ENCODE peak calls at places on chromosomes 5 and 9, in four cellular contexts. One of them, this sample, is unnamed.

GRCh38 chr5:151181818-151182217 is 24.2 kb upstream of the ANXA6 start:
- DNase-seq in HepG2: no peak
- DNase-seq in H1: no peak
- DNase-seq in WTC11: no peak
- DNase-seq in this sample: no peak

GRCh38 chr5:6322163-6322713 is 56.1 kb downstream of the MED10 start:
- DNase-seq in WTC11: no peak
- DNase-seq in HepG2: no peak
- DNase-seq in H1: no peak
- DNase-seq in this sample: no peak

GRCh38 chr5:132486318-132487094 is 4.1 kb downstream of the IRF1 start:
- DNase-seq in HepG2: no peak
- DNase-seq in WTC11: no peak
- DNase-seq in H1: no peak
- DNase-seq in this sample: no peak

GRCh38 chr9:74172874-74173273 is 324.3 kb upstream of the RORB start:
- DNase-seq in HepG2: no peak
- DNase-seq in H1: no peak
- DNase-seq in WTC11: no peak
- DNase-seq in this sample: no peak

GRCh38 chr9:8284835-8285234 is 485.3 kb upstream of the DMAC1 start:
- DNase-seq in H1: no peak
- DNase-seq in HepG2: no peak
- DNase-seq in WTC11: no peak
- DNase-seq in this sample: no peak

GRCh38 chr5:13745508-13745907 is 199.0 kb downstream of the DNAH5 start:
- DNase-seq in H1: no peak
- DNase-seq in WTC11: no peak
- DNase-seq in HepG2: peak
- DNase-seq in this sample: no peak

GRCh38 chr9:784202-784601 is 57.3 kb upstream of the DMRT1 start:
- DNase-seq in WTC11: no peak
- DNase-seq in H1: no peak
- DNase-seq in HepG2: no peak
- DNase-seq in this sample: no peak

GRCh38 chr5:154179846-154180710 is 10.5 kb upstream of the GALNT10 start:
- DNase-seq in HepG2: peak
- DNase-seq in H1: no peak
- DNase-seq in WTC11: peak
- DNase-seq in this sample: peak

GRCh38 chr9:89806371-89807100 is 201.7 kb downstream of the GADD45G start:
- DNase-seq in H1: no peak
- DNase-seq in WTC11: no peak
- DNase-seq in HepG2: no peak
- DNase-seq in this sample: no peak

GRCh38 chr5:2879701-2880100 is 128.2 kb upstream of the IRX2 start:
- DNase-seq in WTC11: no peak
- DNase-seq in H1: no peak
- DNase-seq in HepG2: no peak
- DNase-seq in this sample: no peak

GRCh38 chr5:148807845-148808244 is 18.6 kb upstream of the ADRB2 start:
- DNase-seq in H1: no peak
- DNase-seq in HepG2: no peak
- DNase-seq in WTC11: no peak
- DNase-seq in this sample: peak

GRCh38 chr5:17235736-17236330 is 18.4 kb downstream of the BASP1 start:
- DNase-seq in HepG2: no peak
- DNase-seq in H1: no peak
- DNase-seq in WTC11: no peak
- DNase-seq in this sample: no peak

GRCh38 chr5:105504-106080 is 13.6 kb downstream of the PLEKHG4B start:
- DNase-seq in WTC11: no peak
- DNase-seq in HepG2: no peak
- DNase-seq in H1: no peak
- DNase-seq in this sample: no peak

GRCh38 chr5:163504091-163504931 is 1.1 kb upstream of the MAT2B start:
- DNase-seq in HepG2: peak
- DNase-seq in H1: no peak
- DNase-seq in WTC11: no peak
- DNase-seq in this sample: peak

GRCh38 chr5:91556-92263 is at the start of gene PLEKHG4B:
- DNase-seq in WTC11: peak
- DNase-seq in HepG2: no peak
- DNase-seq in H1: peak
- DNase-seq in this sample: no peak

GRCh38 chr5:181261320-181262085 is 560 bp upstream of the TRIM52 start:
- DNase-seq in H1: peak
- DNase-seq in WTC11: peak
- DNase-seq in HepG2: peak
- DNase-seq in this sample: peak

GRCh38 chr9:36288057-36288456 is 29.8 kb upstream of the GNE start:
- DNase-seq in WTC11: no peak
- DNase-seq in H1: no peak
- DNase-seq in HepG2: no peak
- DNase-seq in this sample: no peak

GRCh38 chr9:100879884-100880283 is 148.6 kb upstream of the PLPPR1 start:
- DNase-seq in HepG2: no peak
- DNase-seq in WTC11: no peak
- DNase-seq in H1: no peak
- DNase-seq in this sample: no peak

GRCh38 chr9:129141066-129142041 is 30.1 kb downstream of the PTPA start:
- DNase-seq in WTC11: no peak
- DNase-seq in H1: no peak
- DNase-seq in HepG2: no peak
- DNase-seq in this sample: peak

GRCh38 chr5:107542831-107543231 is 127.9 kb downstream of the EFNA5 start:
- DNase-seq in HepG2: peak
- DNase-seq in H1: no peak
- DNase-seq in WTC11: no peak
- DNase-seq in this sample: no peak

GRCh38 chr9:70861376-70861775 is 260.0 kb downstream of the TRPM3 start:
- DNase-seq in HepG2: no peak
- DNase-seq in WTC11: no peak
- DNase-seq in H1: no peak
- DNase-seq in this sample: no peak

GRCh38 chr5:65391591-65391990 is 90.1 kb downstream of the ADAMTS6 start:
- DNase-seq in H1: no peak
- DNase-seq in HepG2: no peak
- DNase-seq in WTC11: no peak
- DNase-seq in this sample: no peak

GRCh38 chr9:125513634-125514413 is 193.2 kb downstream of the MAPKAP1 start:
- DNase-seq in H1: no peak
- DNase-seq in WTC11: no peak
- DNase-seq in HepG2: peak
- DNase-seq in this sample: no peak
- TF ChIP-seq JUN in H1: no peak
- TF ChIP-seq JUN in WTC11: no peak
- TF ChIP-seq JUN in HepG2: no peak
- TF ChIP-seq JUN in this sample: no peak

GRCh38 chr5:10856646-10857332 is 95.8 kb upstream of the DAP start:
- DNase-seq in H1: peak
- DNase-seq in WTC11: peak
- DNase-seq in HepG2: peak
- DNase-seq in this sample: peak
- TF ChIP-seq ATF2 in H1: no peak
- TF ChIP-seq ATF2 in WTC11: no peak
- TF ChIP-seq ATF2 in HepG2: no peak
- TF ChIP-seq ATF2 in this sample: no peak

GRCh38 chr5:78361226-78361993 is 993 bp downstream of the SCAMP1 start:
- DNase-seq in H1: no peak
- DNase-seq in HepG2: peak
- DNase-seq in WTC11: no peak
- DNase-seq in this sample: peak
- TF ChIP-seq JUN in H1: no peak
- TF ChIP-seq JUN in HepG2: no peak
- TF ChIP-seq JUN in WTC11: no peak
- TF ChIP-seq JUN in this sample: no peak

GRCh38 chr5:54667136-54667535 is 149.6 kb downstream of the SNX18 start:
- DNase-seq in WTC11: no peak
- DNase-seq in H1: no peak
- DNase-seq in HepG2: no peak
- DNase-seq in this sample: no peak

GRCh38 chr5:54669285-54669684 is 151.7 kb downstream of the SNX18 start:
- DNase-seq in WTC11: no peak
- DNase-seq in H1: no peak
- DNase-seq in HepG2: no peak
- DNase-seq in this sample: no peak

GRCh38 chr5:54669845-54670635 is 152.5 kb downstream of the SNX18 start:
- DNase-seq in HepG2: no peak
- DNase-seq in H1: no peak
- DNase-seq in WTC11: no peak
- DNase-seq in this sample: no peak

GRCh38 chr5:54671111-54671531 is 153.6 kb downstream of the SNX18 start:
- DNase-seq in HepG2: no peak
- DNase-seq in WTC11: no peak
- DNase-seq in H1: no peak
- DNase-seq in this sample: no peak

GRCh38 chr5:54668096-54668495 is 150.5 kb downstream of the SNX18 start:
- DNase-seq in WTC11: no peak
- DNase-seq in HepG2: no peak
- DNase-seq in H1: no peak
- DNase-seq in this sample: no peak
- TF ChIP-seq ATF2 in WTC11: no peak
- TF ChIP-seq ATF2 in HepG2: no peak
- TF ChIP-seq ATF2 in H1: no peak
- TF ChIP-seq ATF2 in this sample: no peak

DNA sequence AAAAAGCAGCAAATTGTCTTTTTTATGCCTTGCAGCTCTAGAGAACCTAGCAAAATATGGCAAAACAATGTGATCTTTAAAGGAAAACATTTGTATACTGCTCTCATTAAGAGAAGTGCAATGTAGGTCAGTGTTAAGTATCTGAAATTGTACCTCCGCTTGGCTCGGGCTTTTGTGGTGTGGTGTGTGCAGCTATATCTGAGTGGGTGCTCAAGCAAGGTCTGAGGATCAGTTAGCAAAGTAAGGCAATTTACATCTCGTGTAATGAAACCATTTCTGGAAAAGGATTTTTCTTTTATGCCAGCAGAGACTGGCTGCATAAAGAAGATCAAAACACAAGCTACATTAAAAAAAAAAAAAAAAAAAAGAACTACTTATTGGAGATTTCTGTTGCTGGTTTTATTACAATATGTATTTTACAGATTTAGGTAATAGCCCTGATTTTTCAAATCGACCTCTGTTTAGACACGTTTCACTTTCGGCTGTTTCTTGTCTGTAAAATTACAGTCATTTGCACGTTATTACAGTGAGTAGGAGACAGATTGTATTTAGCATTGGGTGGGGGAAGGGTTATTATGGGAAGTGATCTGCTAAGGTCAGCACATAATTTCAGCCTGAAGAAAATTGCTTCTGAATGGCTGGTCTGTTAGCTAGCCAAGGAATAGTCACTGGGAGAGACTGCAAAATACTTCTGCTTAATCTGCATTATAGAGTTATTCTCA is 7.9 kb upstream of the ZNF608 start:
- DNase-seq in H1: no peak
- DNase-seq in WTC11: no peak
- DNase-seq in HepG2: no peak
- DNase-seq in this sample: no peak
- TF ChIP-seq JUN in H1: no peak
- TF ChIP-seq JUN in WTC11: no peak
- TF ChIP-seq JUN in HepG2: no peak
- TF ChIP-seq JUN in this sample: no peak

GRCh38 chr5:156356238-156356637 is 29.3 kb downstream of the SGCD start:
- DNase-seq in HepG2: no peak
- DNase-seq in H1: no peak
- DNase-seq in WTC11: no peak
- DNase-seq in this sample: no peak

GRCh38 chr5:156359452-156359851 is 32.5 kb downstream of the SGCD start:
- DNase-seq in H1: no peak
- DNase-seq in WTC11: no peak
- DNase-seq in HepG2: no peak
- DNase-seq in this sample: no peak

GRCh38 chr5:156351423-156351822 is 24.5 kb downstream of the SGCD start:
- DNase-seq in H1: no peak
- DNase-seq in WTC11: no peak
- DNase-seq in HepG2: no peak
- DNase-seq in this sample: no peak

GRCh38 chr5:156354571-156354970 is 27.6 kb downstream of the SGCD start:
- DNase-seq in WTC11: no peak
- DNase-seq in HepG2: no peak
- DNase-seq in H1: no peak
- DNase-seq in this sample: no peak
- TF ChIP-seq ATF2 in WTC11: no peak
- TF ChIP-seq ATF2 in HepG2: no peak
- TF ChIP-seq ATF2 in H1: no peak
- TF ChIP-seq ATF2 in this sample: no peak

GRCh38 chr5:90558344-90559192 is at the start of gene ADGRV1:
- DNase-seq in HepG2: peak
- DNase-seq in H1: peak
- DNase-seq in WTC11: peak
- DNase-seq in this sample: peak
- TF ChIP-seq JUN in HepG2: no peak
- TF ChIP-seq JUN in H1: no peak
- TF ChIP-seq JUN in WTC11: no peak
- TF ChIP-seq JUN in this sample: no peak